ENCODE peak calls at places on chromosome 1, in nine cellular contexts. R is SW 1271; V is keratinocyte; H is stimulated activated CD8-positive, alpha-beta memory T cell treated with anti-CD3 and anti-CD28 coated beads, Interleukin-4, amount 100 ng/mL, for 24 hours; I is HFF-Myc; W is hepatic stellate cell; T is activated CD4-positive, CD25-positive, alpha-beta regulatory T cell; N is lung; F is hypothalamus. X is an unnamed sample.

GRCh38 chr1:160058087-160058486 is 11.9 kb downstream of the KCNJ10 start:
- DNase-seq in R (no peak), V (no peak), H (no peak), I (no peak), W (no peak), T (no peak), N (no peak), F (peak), X (no peak)

GRCh38 chr1:22296701-22297591 is 154.0 kb upstream of the WNT4 start:
- DNase-seq in R (no peak), V (no peak), H (no peak), I (peak), W (no peak), T (no peak), N (no peak), F (no peak), X (no peak)

GRCh38 chr1:151992345-151993083 is 1.1 kb downstream of the S100A10 start:
- DNase-seq in R (peak), V (peak), H (no peak), I (peak), W (peak), T (no peak), N (peak), F (no peak), X (peak)

GRCh38 chr1:204803607-204804006 is 67.1 kb upstream of the NFASC start:
- DNase-seq in R (no peak), V (no peak), H (no peak), I (no peak), W (no peak), T (no peak), N (no peak), F (no peak), X (no peak)

GRCh38 chr1:193019442-193020026 is 39.6 kb downstream of the UCHL5 start:
- DNase-seq in R (peak), V (peak), H (no peak), I (peak), W (peak), T (no peak), N (no peak), F (no peak), X (peak)

GRCh38 chr1:245458761-245459174 is 304.0 kb downstream of the KIF26B start:
- DNase-seq in R (no peak), V (no peak), H (no peak), I (peak), W (no peak), T (no peak), N (no peak), F (no peak), X (no peak)

GRCh38 chr1:10631121-10631810 is 156.5 kb downstream of the PEX14 start:
- DNase-seq in R (no peak), V (no peak), H (no peak), I (no peak), W (no peak), T (no peak), N (no peak), F (no peak), X (no peak)

GRCh38 chr1:23585321-23586022 is 26.2 kb upstream of the ID3 start:
- DNase-seq in R (peak), V (peak), H (no peak), I (peak), W (peak), T (no peak), N (no peak), F (no peak), X (peak)

GRCh38 chr1:85623061-85623471 is 42.5 kb downstream of the CCN1 start:
- DNase-seq in R (peak), V (no peak), H (no peak), I (no peak), W (peak), T (no peak), N (no peak), F (no peak), X (peak)

GRCh38 chr1:22745675-22746585 is 35.3 kb downstream of the EPHB2 start:
- DNase-seq in R (peak), V (no peak), H (no peak), I (peak), W (peak), T (no peak), N (no peak), F (no peak), X (no peak)

GRCh38 chr1:27872059-27872801 is at the start of gene THEMIS2:
- DNase-seq in R (peak), V (no peak), H (peak), I (no peak), W (peak), T (peak), N (peak), F (peak), X (no peak)

GRCh38 chr1:230746617-230747016 is 571 bp upstream of the CAPN9 start:
- DNase-seq in R (no peak), V (no peak), H (no peak), I (no peak), W (no peak), T (no peak), N (no peak), F (no peak), X (no peak)

GRCh38 chr1:229184066-229184465 is 86.8 kb upstream of the RAB4A start:
- DNase-seq in R (no peak), V (no peak), H (no peak), I (no peak), W (no peak), T (no peak), N (no peak), F (no peak), X (no peak)

GRCh38 chr1:42944207-42944928 is 14.3 kb downstream of the SLC2A1 start:
- DNase-seq in R (no peak), V (no peak), H (no peak), I (no peak), W (no peak), T (no peak), N (no peak), F (peak), X (no peak)

GRCh38 chr1:67227196-67227595 is 60.9 kb downstream of the IL23R start:
- DNase-seq in R (no peak), V (no peak), H (no peak), I (no peak), W (no peak), T (no peak), N (no peak), F (no peak), X (no peak)